ENCODE peak calls at places on chromosome 16, in four cellular contexts. U is GM12878, N is K562, S is HepG2. D is an unnamed sample.

GRCh38 chr16:14449790-14450463 is 180.1 kb downstream of the PARN start:
- DNase-seq in U (no peak), N (no peak), S (no peak), D (no peak)

GRCh38 chr16:50988441-50988840 is 162.6 kb downstream of the SALL1 start:
- DNase-seq in U (no peak), N (no peak), S (no peak), D (no peak)

GRCh38 chr16:12532871-12533610 is 270.6 kb downstream of the CPPED1 start:
- DNase-seq in U (no peak), N (no peak), S (no peak), D (no peak)

GRCh38 chr16:67951485-67951884 is 7.6 kb upstream of the LCAT start:
- DNase-seq in U (no peak), N (no peak), S (no peak), D (no peak)

GRCh38 chr16:79104567-79104966 is 496.0 kb downstream of the MAF start:
- DNase-seq in U (no peak), N (no peak), S (no peak), D (no peak)

GRCh38 chr16:30395992-30396560 is 856 bp downstream of the ZNF48 start:
- DNase-seq in U (no peak), N (peak), S (no peak), D (peak)

GRCh38 chr16:26475579-26475978 is 591.1 kb upstream of the C16orf82 start:
- DNase-seq in U (no peak), N (no peak), S (no peak), D (no peak)

GRCh38 chr16:69217433-69217832 is 30.5 kb downstream of the SNTB2 start:
- DNase-seq in U (no peak), N (no peak), S (peak), D (no peak)

GRCh38 chr16:81863630-81864352 is 84.7 kb downstream of the PLCG2 start:
- DNase-seq in U (peak), N (no peak), S (no peak), D (no peak)

GRCh38 chr16:89037261-89038152 is 56.1 kb upstream of the ACSF3 start:
- DNase-seq in U (no peak), N (peak), S (no peak), D (peak)

GRCh38 chr16:48901712-48902374 is 291.9 kb upstream of the N4BP1 start:
- DNase-seq in U (no peak), N (no peak), S (no peak), D (no peak)

GRCh38 chr16:8611886-8612595 is 9.5 kb upstream of the METTL22 start:
- DNase-seq in U (no peak), N (no peak), S (no peak), D (no peak)

GRCh38 chr16:50299508-50300105 is 33.3 kb downstream of the ADCY7 start:
- DNase-seq in U (no peak), N (no peak), S (no peak), D (no peak)

GRCh38 chr16:11682655-11683096 is 14.4 kb downstream of the SNN start:
- DNase-seq in U (no peak), N (no peak), S (no peak), D (no peak)

GRCh38 chr16:78731785-78732184 is 632.3 kb downstream of the WWOX start:
- DNase-seq in U (no peak), N (no peak), S (no peak), D (no peak)

GRCh38 chr16:555528-556478 is 4.4 kb upstream of the PRR35 start:
- DNase-seq in U (no peak), N (no peak), S (no peak), D (no peak)

GRCh38 chr16:48546774-48547173 is 63.2 kb downstream of the N4BP1 start:
- DNase-seq in U (no peak), N (no peak), S (peak), D (no peak)

GRCh38 chr16:46973457-46974324 is at the start of gene DNAJA2:
- DNase-seq in U (peak), N (peak), S (peak), D (peak)

GRCh38 chr16:65413861-65414260 is 292.0 kb upstream of the CDH11 start:
- DNase-seq in U (no peak), N (no peak), S (no peak), D (no peak)

GRCh38 chr16:2716101-2716885 is 3.7 kb downstream of the PRSS27 start:
- DNase-seq in U (no peak), N (no peak), S (no peak), D (no peak)
- TF ChIP-seq FOXK2 in U (no peak), N (no peak), S (no peak), D (no peak)

DNA sequence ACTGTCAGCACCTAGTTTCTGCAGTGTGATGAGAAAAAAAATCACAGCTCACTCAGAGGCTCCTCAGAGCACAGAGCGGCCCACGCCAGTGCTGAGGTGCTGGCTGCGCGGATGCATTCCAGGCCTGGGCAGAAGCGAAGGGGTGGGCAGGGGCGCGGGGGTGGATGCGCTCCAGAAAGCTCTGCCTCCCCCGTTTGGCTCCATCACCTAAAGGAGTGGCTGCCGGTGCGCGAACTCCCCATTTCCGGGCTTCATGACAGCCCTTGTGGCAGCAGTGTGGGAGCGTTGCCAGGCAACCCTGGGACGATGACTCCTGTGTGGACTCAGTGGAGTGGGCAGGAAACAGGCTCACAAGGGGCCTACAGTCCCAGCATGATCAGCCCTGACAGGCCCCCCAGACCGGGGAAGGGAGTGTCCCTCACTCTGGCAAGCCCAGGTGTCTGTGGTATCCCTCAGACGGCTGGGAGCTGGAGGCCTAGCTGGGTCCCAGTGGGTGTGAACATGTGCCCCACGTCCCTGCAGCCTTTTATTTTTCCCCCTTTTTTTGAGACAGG is 32.8 kb upstream of the NUDT16L1 start:
- DNase-seq in U (no peak), N (no peak), S (peak), D (no peak)
- TF ChIP-seq FOXK2 in U (no peak), N (no peak), S (no peak), D (no peak)

GRCh38 chr16:19419691-19420060 is 2.0 kb downstream of the TMC5 start:
- DNase-seq in U (no peak), N (no peak), S (no peak), D (no peak)
- TF ChIP-seq FOXK2 in U (no peak), N (no peak), S (no peak), D (no peak)

GRCh38 chr16:20411055-20411454 is 1.7 kb downstream of the ACSM5 start:
- DNase-seq in U (no peak), N (no peak), S (no peak), D (no peak)

GRCh38 chr16:20410153-20410723 is 904 bp downstream of the ACSM5 start:
- DNase-seq in U (no peak), N (no peak), S (no peak), D (no peak)

GRCh38 chr16:20409398-20410152 is at the start of gene ACSM5:
- DNase-seq in U (no peak), N (no peak), S (peak), D (no peak)

GRCh38 chr16:20415541-20415940 is 6.2 kb downstream of the ACSM5 start:
- DNase-seq in U (no peak), N (no peak), S (no peak), D (no peak)
- TF ChIP-seq FOXK2 in U (no peak), N (no peak), S (no peak), D (no peak)

DNA sequence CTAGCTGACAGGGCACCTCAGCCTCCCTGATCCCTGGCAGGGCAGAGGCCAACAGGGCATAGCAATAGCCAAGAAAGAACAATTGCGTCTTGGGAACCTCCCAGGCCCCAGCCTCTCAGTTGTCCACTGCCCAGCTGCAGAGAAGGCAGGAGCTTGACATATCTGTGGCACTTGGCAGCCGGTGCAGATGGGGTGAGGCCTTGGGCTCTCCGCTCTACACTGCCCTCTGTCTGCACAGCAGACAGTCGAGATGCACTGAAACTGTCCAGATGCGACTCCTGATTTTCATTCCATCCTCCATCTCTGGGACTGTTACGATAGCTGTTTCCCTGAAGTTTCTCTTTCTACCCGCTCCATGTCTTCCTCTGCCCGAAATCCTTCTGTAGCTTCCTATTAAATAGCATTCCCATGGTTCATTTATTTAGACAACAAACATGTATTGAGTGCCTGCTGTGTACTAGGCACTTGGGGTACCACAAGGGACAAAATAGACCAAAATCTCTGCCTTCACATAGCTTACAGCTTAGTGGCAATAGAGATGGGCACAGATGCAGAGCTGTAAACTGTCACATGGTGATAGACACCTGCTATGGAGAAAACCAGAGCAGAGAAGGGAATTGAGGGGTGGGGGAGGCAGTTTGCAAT is 3.3 kb downstream of the POLR3E start:
- DNase-seq in U (no peak), N (peak), S (peak), D (peak)
- TF ChIP-seq FOXK2 in U (no peak), N (no peak), S (no peak), D (no peak)

GRCh38 chr16:53952215-53953208 is 248.6 kb downstream of the FTO start:
- DNase-seq in U (no peak), N (no peak), S (no peak), D (no peak)

GRCh38 chr16:53950677-53951076 is 246.7 kb downstream of the FTO start:
- DNase-seq in U (no peak), N (no peak), S (no peak), D (no peak)

GRCh38 chr16:53948734-53949430 is 244.9 kb downstream of the FTO start:
- DNase-seq in U (no peak), N (no peak), S (no peak), D (no peak)

GRCh38 chr16:53948326-53948725 is 244.4 kb downstream of the FTO start:
- DNase-seq in U (no peak), N (no peak), S (no peak), D (no peak)

DNA sequence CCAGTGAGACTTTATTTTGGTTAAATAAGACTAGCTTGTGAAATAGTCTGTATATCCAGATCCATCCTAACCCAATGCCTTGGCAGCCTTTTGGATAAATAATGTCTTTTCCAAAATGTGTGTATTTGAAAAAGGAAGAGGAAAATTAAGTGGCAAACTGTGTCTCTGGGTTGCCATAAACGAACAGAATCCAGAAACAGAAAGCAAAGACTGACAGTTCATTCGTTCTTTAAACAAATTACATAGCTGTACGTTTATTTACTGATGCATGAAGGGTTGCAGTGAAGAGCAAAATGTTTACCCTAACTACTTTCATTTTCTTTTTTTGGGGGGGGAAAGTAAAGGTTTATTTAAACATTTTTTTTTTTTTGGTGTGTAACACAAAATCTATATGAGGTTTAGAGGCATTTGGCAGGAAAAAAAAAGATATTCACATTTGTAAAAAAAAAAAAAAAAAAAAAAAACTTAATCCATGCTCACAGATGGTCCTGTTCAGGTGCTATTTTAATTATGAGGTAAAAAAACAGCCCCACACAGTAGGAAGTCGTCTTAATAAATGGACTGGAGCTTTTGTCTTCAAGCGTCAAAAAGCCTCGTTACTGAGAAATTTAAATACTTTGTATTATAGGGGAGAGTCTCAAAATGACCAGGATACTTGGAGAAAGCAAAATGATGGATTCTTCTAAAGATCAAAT is 245.9 kb downstream of the FTO start:
- DNase-seq in U (no peak), N (no peak), S (peak), D (no peak)
- TF ChIP-seq FOXK2 in U (no peak), N (no peak), S (no peak), D (no peak)

GRCh38 chr16:52439750-52440149 is 107.2 kb downstream of the TOX3 start:
- DNase-seq in U (no peak), N (no peak), S (no peak), D (no peak)

GRCh38 chr16:52436646-52437645 is 110.0 kb downstream of the TOX3 start:
- DNase-seq in U (no peak), N (no peak), S (no peak), D (no peak)

GRCh38 chr16:52439171-52439701 is 107.7 kb downstream of the TOX3 start:
- DNase-seq in U (no peak), N (no peak), S (no peak), D (no peak)

GRCh38 chr16:52434224-52434623 is 112.7 kb downstream of the TOX3 start:
- DNase-seq in U (no peak), N (no peak), S (no peak), D (no peak)

GRCh38 chr16:52435573-52435972 is 111.4 kb downstream of the TOX3 start:
- DNase-seq in U (no peak), N (no peak), S (no peak), D (no peak)
- TF ChIP-seq FOXK2 in U (no peak), N (no peak), S (no peak), D (no peak)

GRCh38 chr16:66933776-66934137 is 445 bp downstream of the CIAO2B start:
- DNase-seq in U (no peak), N (no peak), S (no peak), D (no peak)

GRCh38 chr16:66930189-66930588 is 4.0 kb downstream of the CIAO2B start:
- DNase-seq in U (no peak), N (peak), S (peak), D (no peak)

GRCh38 chr16:66934138-66934838 is at the start of gene CIAO2B:
- DNase-seq in U (peak), N (peak), S (peak), D (peak)

GRCh38 chr16:66931665-66932064 is 2.5 kb downstream of the CIAO2B start:
- DNase-seq in U (no peak), N (no peak), S (no peak), D (no peak)

DNA sequence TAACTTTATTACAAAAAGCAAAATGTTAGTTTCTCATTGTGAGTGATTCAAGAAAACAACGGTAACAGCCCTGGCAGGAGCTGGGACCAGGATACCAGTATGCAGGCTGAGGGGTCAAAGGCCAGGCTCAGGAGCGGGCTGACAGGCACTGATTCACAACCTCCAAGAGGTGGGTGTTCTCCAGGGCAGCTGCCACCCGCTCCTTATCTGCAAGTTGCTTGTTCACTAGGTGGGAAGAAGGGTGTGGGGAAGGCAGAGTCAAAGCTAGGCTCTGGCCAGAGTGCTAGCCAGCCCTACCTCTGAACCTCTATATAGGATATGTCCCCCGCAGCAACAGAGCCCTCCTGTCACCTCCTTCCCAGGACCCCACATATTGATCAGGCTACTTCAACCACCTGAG is 2.1 kb downstream of the CIAO2B start:
- DNase-seq in U (no peak), N (no peak), S (no peak), D (no peak)
- TF ChIP-seq FOXK2 in U (no peak), N (no peak), S (no peak), D (no peak)

D was measured in HEK293T.